ENCODE peak calls at places on chromosomes 13 and 19, in six cellular contexts. K, X, V, A, E and N are unnamed samples.

GRCh38 chr19:4678881-4679379 is 8.8 kb upstream of the MYDGF start:
- DNase-seq in E (no peak), A (no peak), X (no peak), K (no peak), V (peak; percentile 55), N (no peak)

GRCh38 chr19:54164369-54165068 is 5.0 kb upstream of the LENG1 start:
- DNase-seq in A (no peak), X (peak; percentile 74), E (no peak), K (no peak), V (peak; percentile 58), N (no peak)

GRCh38 chr19:51101171-51101865 is 6.9 kb downstream of the CTU1 start:
- DNase-seq in K (no peak), X (no peak), A (no peak), V (no peak), E (no peak), N (no peak)

GRCh38 chr13:34164585-34164984 is 346.6 kb downstream of the RFC3 start:
- DNase-seq in V (no peak), A (no peak), E (no peak), K (no peak), X (no peak), N (no peak)

GRCh38 chr13:60226507-60226906 is 62.8 kb upstream of the DIAPH3 start:
- DNase-seq in E (no peak), X (no peak), K (no peak), V (peak; percentile 34), A (no peak), N (no peak)

GRCh38 chr19:33407716-33408115 is 34.2 kb downstream of the CEBPG start:
- DNase-seq in V (no peak), E (peak; percentile 11), A (no peak), X (no peak), K (no peak), N (no peak)

GRCh38 chr19:45645631-45646344 is 6.6 kb upstream of the EML2 start:
- DNase-seq in K (peak; percentile 79), V (peak; percentile 91), A (peak; percentile 50), E (peak; percentile 82), X (peak; percentile 89), N (peak; percentile 97)

GRCh38 chr13:48429886-48430285 is 17.0 kb upstream of the LPAR6 start:
- DNase-seq in E (no peak), X (no peak), K (no peak), A (no peak), V (no peak), N (no peak)

GRCh38 chr19:5903054-5903501 is 512 bp downstream of the NDUFA11 start:
- DNase-seq in X (peak; percentile 21), K (no peak), E (no peak), V (peak; percentile 78), A (peak; percentile 10), N (no peak)

GRCh38 chr13:40470665-40471064 is 195.8 kb downstream of the FOXO1 start:
- DNase-seq in X (no peak), V (no peak), K (no peak), A (no peak), E (no peak), N (no peak)

GRCh38 chr19:18483119-18483518 is 38.8 kb downstream of the ELL start:
- DNase-seq in X (no peak), A (no peak), E (no peak), V (no peak), K (no peak), N (no peak)

GRCh38 chr13:22469421-22469820 is 711.4 kb upstream of the SGCG start:
- DNase-seq in K (no peak), V (no peak), A (no peak), E (no peak), X (no peak), N (no peak)

GRCh38 chr13:21297452-21297851 is 121.0 kb downstream of the MRPL57 start:
- DNase-seq in X (no peak), A (no peak), K (no peak), V (peak; percentile 36), E (no peak), N (no peak)

GRCh38 chr19:55638864-55639359 is 1.9 kb upstream of the ZNF580 start:
- DNase-seq in E (no peak), X (peak; percentile 70), K (peak; percentile 56), V (peak; percentile 61), A (no peak), N (peak; percentile 53)

GRCh38 chr13:44232729-44233128 is 140.9 kb upstream of the SERP2 start:
- DNase-seq in X (no peak), V (no peak), A (no peak), K (no peak), E (no peak), N (no peak)

GRCh38 chr19:12792048-12792852 is 964 bp downstream of the JUNB start:
- DNase-seq in V (peak; percentile 79), A (peak; percentile 76), E (peak; percentile 75), X (peak; percentile 86), K (peak; percentile 53), N (no peak)

GRCh38 chr13:49503951-49504350 is 8.2 kb downstream of the PHF11 start:
- DNase-seq in A (no peak), X (no peak), K (no peak), E (no peak), V (no peak), N (no peak)